ENCODE peak calls at places on chromosomes 11 and 22, in five cellular contexts. One of them, this sample, is unnamed.

GRCh38 chr11:6825333-6825744 is 20.1 kb upstream of the OR10A5 start:
- DNase-seq in hepatocyte: no peak
- DNase-seq in PC-9: no peak
- DNase-seq in progenitor cell of endocrine pancreas: no peak
- DNase-seq in bronchial epithelial cell: peak; percentile 17
- DNase-seq in this sample: no peak

GRCh38 chr11:1450958-1451710 is 35.4 kb downstream of the MOB2 start:
- DNase-seq in hepatocyte: no peak
- DNase-seq in PC-9: no peak
- DNase-seq in progenitor cell of endocrine pancreas: no peak
- DNase-seq in bronchial epithelial cell: no peak
- DNase-seq in this sample: peak; percentile 18

GRCh38 chr22:40904101-40904500 is 42.2 kb upstream of the DNAJB7 start:
- DNase-seq in hepatocyte: no peak
- DNase-seq in PC-9: peak; percentile 51
- DNase-seq in progenitor cell of endocrine pancreas: no peak
- DNase-seq in bronchial epithelial cell: peak; percentile 71
- DNase-seq in this sample: no peak

GRCh38 chr11:63560506-63561179 is 2.5 kb downstream of the PLAAT2 start:
- DNase-seq in hepatocyte: no peak
- DNase-seq in PC-9: no peak
- DNase-seq in progenitor cell of endocrine pancreas: no peak
- DNase-seq in bronchial epithelial cell: peak; percentile 47
- DNase-seq in this sample: peak; percentile 69

GRCh38 chr22:27171212-27171611 is 513.8 kb downstream of the MIAT start:
- DNase-seq in hepatocyte: no peak
- DNase-seq in PC-9: no peak
- DNase-seq in progenitor cell of endocrine pancreas: no peak
- DNase-seq in bronchial epithelial cell: no peak
- DNase-seq in this sample: no peak

GRCh38 chr22:40276877-40277823 is 69.2 kb upstream of the ADSL start:
- DNase-seq in hepatocyte: no peak
- DNase-seq in PC-9: no peak
- DNase-seq in progenitor cell of endocrine pancreas: no peak
- DNase-seq in bronchial epithelial cell: peak; percentile 67
- DNase-seq in this sample: no peak

GRCh38 chr11:75345455-75346224 is 5.8 kb downstream of the ARRB1 start:
- DNase-seq in hepatocyte: no peak
- DNase-seq in PC-9: no peak
- DNase-seq in progenitor cell of endocrine pancreas: no peak
- DNase-seq in bronchial epithelial cell: no peak
- DNase-seq in this sample: no peak

GRCh38 chr11:95688501-95689222 is 100.9 kb downstream of the FAM76B start:
- DNase-seq in hepatocyte: no peak
- DNase-seq in PC-9: no peak
- DNase-seq in progenitor cell of endocrine pancreas: no peak
- DNase-seq in bronchial epithelial cell: peak; percentile 67
- DNase-seq in this sample: no peak

GRCh38 chr11:88206746-88207145 is 31.5 kb upstream of the RAB38 start:
- DNase-seq in hepatocyte: no peak
- DNase-seq in PC-9: no peak
- DNase-seq in progenitor cell of endocrine pancreas: no peak
- DNase-seq in bronchial epithelial cell: peak; percentile 51
- DNase-seq in this sample: no peak

GRCh38 chr22:49725516-49725915 is 102.2 kb downstream of the BRD1 start:
- DNase-seq in hepatocyte: no peak
- DNase-seq in PC-9: no peak
- DNase-seq in progenitor cell of endocrine pancreas: no peak
- DNase-seq in bronchial epithelial cell: no peak
- DNase-seq in this sample: no peak

GRCh38 chr22:45788530-45788929 is 116.9 kb downstream of the ATXN10 start:
- DNase-seq in hepatocyte: no peak
- DNase-seq in PC-9: no peak
- DNase-seq in progenitor cell of endocrine pancreas: no peak
- DNase-seq in bronchial epithelial cell: no peak
- DNase-seq in this sample: no peak

GRCh38 chr22:45284705-45285305 is at the start of gene UPK3A:
- DNase-seq in hepatocyte: peak; percentile 87
- DNase-seq in PC-9: peak; percentile 71
- DNase-seq in progenitor cell of endocrine pancreas: peak; percentile 78
- DNase-seq in bronchial epithelial cell: no peak
- DNase-seq in this sample: peak; percentile 93

GRCh38 chr11:69834811-69835800 is 15.9 kb upstream of the FGF3 start:
- DNase-seq in hepatocyte: no peak
- DNase-seq in PC-9: no peak
- DNase-seq in progenitor cell of endocrine pancreas: no peak
- DNase-seq in bronchial epithelial cell: no peak
- DNase-seq in this sample: no peak

GRCh38 chr11:7585816-7586215 is 72.0 kb downstream of the PPFIBP2 start:
- DNase-seq in hepatocyte: no peak
- DNase-seq in PC-9: no peak
- DNase-seq in progenitor cell of endocrine pancreas: no peak
- DNase-seq in bronchial epithelial cell: no peak
- DNase-seq in this sample: no peak

GRCh38 chr22:38540731-38541130 is 29.3 kb downstream of the DMC1 start:
- DNase-seq in hepatocyte: no peak
- DNase-seq in PC-9: no peak
- DNase-seq in progenitor cell of endocrine pancreas: no peak
- DNase-seq in bronchial epithelial cell: no peak
- DNase-seq in this sample: no peak

GRCh38 chr22:42114721-42115120 is 15.9 kb downstream of the CYP2D6 start:
- DNase-seq in hepatocyte: peak; percentile 80
- DNase-seq in PC-9: no peak
- DNase-seq in progenitor cell of endocrine pancreas: no peak
- DNase-seq in bronchial epithelial cell: no peak
- DNase-seq in this sample: no peak

GRCh38 chr11:57493507-57494503 is 21.7 kb downstream of the SLC43A1 start:
- DNase-seq in hepatocyte: peak; percentile 87
- DNase-seq in PC-9: peak; percentile 76
- DNase-seq in progenitor cell of endocrine pancreas: peak; percentile 86
- DNase-seq in bronchial epithelial cell: peak; percentile 50
- DNase-seq in this sample: peak; percentile 82

GRCh38 chr22:29994941-29995340 is 85.3 kb upstream of the HORMAD2 start:
- DNase-seq in hepatocyte: peak; percentile 59
- DNase-seq in PC-9: peak; percentile 59
- DNase-seq in progenitor cell of endocrine pancreas: no peak
- DNase-seq in bronchial epithelial cell: peak; percentile 48
- DNase-seq in this sample: peak; percentile 14

GRCh38 chr11:128603752-128604472 is 16.6 kb upstream of the ETS1 start:
- DNase-seq in hepatocyte: no peak
- DNase-seq in PC-9: no peak
- DNase-seq in progenitor cell of endocrine pancreas: no peak
- DNase-seq in bronchial epithelial cell: no peak
- DNase-seq in this sample: no peak
- TF ChIP-seq CTCF in hepatocyte: no peak
- TF ChIP-seq CTCF in PC-9: no peak
- TF ChIP-seq CTCF in progenitor cell of endocrine pancreas: no peak
- TF ChIP-seq CTCF in bronchial epithelial cell: no peak
- TF ChIP-seq CTCF in this sample: no peak

GRCh38 chr22:20298110-20298802 is 21.6 kb downstream of the DGCR6L start:
- DNase-seq in hepatocyte: no peak
- DNase-seq in PC-9: no peak
- DNase-seq in progenitor cell of endocrine pancreas: no peak
- DNase-seq in bronchial epithelial cell: no peak
- DNase-seq in this sample: no peak

GRCh38 chr22:20292673-20293232 is 24.6 kb upstream of the RTN4R start:
- DNase-seq in hepatocyte: no peak
- DNase-seq in PC-9: no peak
- DNase-seq in progenitor cell of endocrine pancreas: no peak
- DNase-seq in bronchial epithelial cell: no peak
- DNase-seq in this sample: no peak

GRCh38 chr22:20296598-20296997 is 23.3 kb downstream of the DGCR6L start:
- DNase-seq in hepatocyte: no peak
- DNase-seq in PC-9: no peak
- DNase-seq in progenitor cell of endocrine pancreas: no peak
- DNase-seq in bronchial epithelial cell: no peak
- DNase-seq in this sample: no peak

GRCh38 chr22:20297414-20298109 is 22.3 kb downstream of the DGCR6L start:
- DNase-seq in hepatocyte: no peak
- DNase-seq in PC-9: no peak
- DNase-seq in progenitor cell of endocrine pancreas: no peak
- DNase-seq in bronchial epithelial cell: no peak
- DNase-seq in this sample: no peak

GRCh38 chr22:20295262-20296064 is 24.4 kb downstream of the DGCR6L start:
- DNase-seq in hepatocyte: no peak
- DNase-seq in PC-9: no peak
- DNase-seq in progenitor cell of endocrine pancreas: no peak
- DNase-seq in bronchial epithelial cell: no peak
- DNase-seq in this sample: no peak
- TF ChIP-seq CTCF in hepatocyte: no peak
- TF ChIP-seq CTCF in PC-9: no peak
- TF ChIP-seq CTCF in progenitor cell of endocrine pancreas: no peak
- TF ChIP-seq CTCF in bronchial epithelial cell: no peak
- TF ChIP-seq CTCF in this sample: no peak

GRCh38 chr11:124953753-124954624 is at the start of gene CCDC15:
- DNase-seq in hepatocyte: peak; percentile 99
- DNase-seq in PC-9: peak; percentile 93
- DNase-seq in progenitor cell of endocrine pancreas: peak; percentile 90
- DNase-seq in bronchial epithelial cell: peak; percentile 94
- DNase-seq in this sample: peak; percentile 92
- TF ChIP-seq CTCF in hepatocyte: no peak
- TF ChIP-seq CTCF in PC-9: no peak
- TF ChIP-seq CTCF in progenitor cell of endocrine pancreas: no peak
- TF ChIP-seq CTCF in bronchial epithelial cell: peak; percentile 1
- TF ChIP-seq CTCF in this sample: no peak

GRCh38 chr11:2472428-2473186 is 27.8 kb downstream of the KCNQ1 start:
- DNase-seq in hepatocyte: no peak
- DNase-seq in PC-9: no peak
- DNase-seq in progenitor cell of endocrine pancreas: no peak
- DNase-seq in bronchial epithelial cell: no peak
- DNase-seq in this sample: no peak
- TF ChIP-seq CTCF in hepatocyte: no peak
- TF ChIP-seq CTCF in PC-9: no peak
- TF ChIP-seq CTCF in progenitor cell of endocrine pancreas: no peak
- TF ChIP-seq CTCF in bronchial epithelial cell: no peak
- TF ChIP-seq CTCF in this sample: no peak

GRCh38 chr11:48006301-48006992 is 26.1 kb downstream of the PTPRJ start:
- DNase-seq in hepatocyte: no peak
- DNase-seq in PC-9: peak; percentile 69
- DNase-seq in progenitor cell of endocrine pancreas: no peak
- DNase-seq in bronchial epithelial cell: peak; percentile 74
- DNase-seq in this sample: no peak
- TF ChIP-seq CTCF in hepatocyte: no peak
- TF ChIP-seq CTCF in PC-9: no peak
- TF ChIP-seq CTCF in progenitor cell of endocrine pancreas: no peak
- TF ChIP-seq CTCF in bronchial epithelial cell: no peak
- TF ChIP-seq CTCF in this sample: no peak

GRCh38 chr22:24706050-24706449 is 68.5 kb downstream of the PIWIL3 start:
- DNase-seq in hepatocyte: no peak
- DNase-seq in PC-9: no peak
- DNase-seq in progenitor cell of endocrine pancreas: no peak
- DNase-seq in bronchial epithelial cell: no peak
- DNase-seq in this sample: peak; percentile 15

GRCh38 chr22:24706732-24707476 is 67.6 kb downstream of the PIWIL3 start:
- DNase-seq in hepatocyte: no peak
- DNase-seq in PC-9: no peak
- DNase-seq in progenitor cell of endocrine pancreas: no peak
- DNase-seq in bronchial epithelial cell: no peak
- DNase-seq in this sample: no peak

GRCh38 chr22:24703101-24703500 is 71.4 kb downstream of the PIWIL3 start:
- DNase-seq in hepatocyte: peak; percentile 56
- DNase-seq in PC-9: no peak
- DNase-seq in progenitor cell of endocrine pancreas: no peak
- DNase-seq in bronchial epithelial cell: no peak
- DNase-seq in this sample: no peak

GRCh38 chr22:24707477-24707816 is 67.1 kb downstream of the PIWIL3 start:
- DNase-seq in hepatocyte: no peak
- DNase-seq in PC-9: no peak
- DNase-seq in progenitor cell of endocrine pancreas: no peak
- DNase-seq in bronchial epithelial cell: no peak
- DNase-seq in this sample: no peak
- TF ChIP-seq CTCF in hepatocyte: peak; percentile 14
- TF ChIP-seq CTCF in PC-9: no peak
- TF ChIP-seq CTCF in progenitor cell of endocrine pancreas: no peak
- TF ChIP-seq CTCF in bronchial epithelial cell: peak; percentile 14
- TF ChIP-seq CTCF in this sample: no peak

DNA sequence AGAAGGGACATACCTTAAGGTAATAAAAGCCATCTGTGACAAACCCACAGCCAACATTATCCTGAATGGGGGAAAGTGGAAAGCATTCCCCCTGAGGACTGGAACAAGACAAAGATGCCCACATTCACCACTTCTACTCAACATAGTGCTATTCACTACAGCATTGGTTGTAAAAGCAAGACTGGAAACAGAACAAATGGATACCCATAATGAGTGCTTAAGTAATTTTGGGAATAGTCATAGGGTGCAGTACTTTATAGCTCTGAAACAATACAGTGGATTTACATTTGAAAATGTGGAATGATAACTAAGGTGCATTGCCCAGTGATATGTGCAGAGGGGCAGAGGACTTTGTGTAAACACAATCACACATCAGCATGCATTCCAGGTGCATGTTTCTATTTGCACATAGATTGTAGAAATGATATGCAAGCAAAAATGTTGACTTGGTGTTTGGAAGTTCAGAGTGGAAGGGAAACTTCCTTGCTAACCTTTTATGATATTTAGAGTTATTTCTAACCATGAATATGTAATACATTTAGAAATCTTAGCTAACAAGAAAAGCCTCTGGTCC is 112.3 kb downstream of the IGLL1 start:
- DNase-seq in hepatocyte: no peak
- DNase-seq in PC-9: no peak
- DNase-seq in progenitor cell of endocrine pancreas: no peak
- DNase-seq in bronchial epithelial cell: no peak
- DNase-seq in this sample: no peak
- TF ChIP-seq CTCF in hepatocyte: no peak
- TF ChIP-seq CTCF in PC-9: no peak
- TF ChIP-seq CTCF in progenitor cell of endocrine pancreas: no peak
- TF ChIP-seq CTCF in bronchial epithelial cell: no peak
- TF ChIP-seq CTCF in this sample: no peak

GRCh38 chr11:103464420-103464819 is 355.2 kb downstream of the DYNC2H1 start:
- DNase-seq in hepatocyte: no peak
- DNase-seq in PC-9: no peak
- DNase-seq in progenitor cell of endocrine pancreas: no peak
- DNase-seq in bronchial epithelial cell: no peak
- DNase-seq in this sample: no peak
- TF ChIP-seq CTCF in hepatocyte: no peak
- TF ChIP-seq CTCF in PC-9: peak; percentile 16
- TF ChIP-seq CTCF in progenitor cell of endocrine pancreas: no peak
- TF ChIP-seq CTCF in bronchial epithelial cell: no peak
- TF ChIP-seq CTCF in this sample: no peak